ENCODE peak calls at places on chromosomes 5 and 9, in ten cellular contexts. B is mesothelial cell of epicardium, O is fibroblast of lung, E is BJ, D is brain microvascular endothelial cell, K is fibroblast of mammary gland, M is dorsolateral prefrontal cortex, G is astrocyte of the spinal cord, V is spleen, S is fibroblast of pulmonary artery. X is an unnamed sample.

GRCh38 chr5:112885001-112885400 is 23.9 kb downstream of the SRP19 start:
- DNase-seq in B (no peak), O (no peak), E (no peak), D (no peak), K (no peak), M (peak), G (no peak), V (no peak), S (no peak), X (no peak)

GRCh38 chr9:79213417-79214125 is 358.2 kb upstream of the TLE4 start:
- DNase-seq in B (no peak), O (no peak), E (no peak), D (peak), K (peak), M (no peak), G (no peak), V (no peak), S (peak), X (no peak)

GRCh38 chr5:128213340-128213739 is 129.8 kb downstream of the SLC12A2 start:
- DNase-seq in B (peak), O (peak), E (no peak), D (peak), K (peak), M (peak), G (peak), V (no peak), S (peak), X (no peak)

GRCh38 chr9:124137009-124137943 is 120.5 kb upstream of the NEK6 start:
- DNase-seq in B (no peak), O (no peak), E (no peak), D (no peak), K (peak), M (no peak), G (no peak), V (no peak), S (peak), X (no peak)

GRCh38 chr5:36442796-36443195 is 141.1 kb upstream of the RANBP3L start:
- DNase-seq in B (no peak), O (peak), E (no peak), D (peak), K (peak), M (no peak), G (peak), V (no peak), S (peak), X (no peak)

GRCh38 chr5:166369326-166369725 is 1922.1 kb upstream of the WWC1 start:
- DNase-seq in B (no peak), O (peak), E (no peak), D (no peak), K (no peak), M (no peak), G (peak), V (no peak), S (peak), X (no peak)

GRCh38 chr5:7244977-7245376 is 151.0 kb upstream of the ADCY2 start:
- DNase-seq in B (no peak), O (no peak), E (no peak), D (no peak), K (no peak), M (no peak), G (no peak), V (no peak), S (no peak), X (no peak)

GRCh38 chr9:88173378-88173999 is 35.2 kb upstream of the SPATA31C2 start:
- DNase-seq in B (no peak), O (peak), E (peak), D (peak), K (peak), M (no peak), G (peak), V (no peak), S (peak), X (no peak)

GRCh38 chr9:121450241-121450640 is 49.4 kb downstream of the GGTA1 start:
- DNase-seq in B (no peak), O (no peak), E (peak), D (no peak), K (peak), M (no peak), G (no peak), V (no peak), S (no peak), X (no peak)

GRCh38 chr5:138666226-138666742 is 86.9 kb upstream of the CTNNA1 start:
- DNase-seq in B (no peak), O (no peak), E (no peak), D (no peak), K (no peak), M (no peak), G (no peak), V (no peak), S (no peak), X (no peak)

GRCh38 chr9:110835404-110835803 is 166.8 kb downstream of the MUSK start:
- DNase-seq in B (no peak), O (peak), E (peak), D (peak), K (peak), M (no peak), G (peak), V (no peak), S (peak), X (no peak)

GRCh38 chr9:94222870-94223269 is 36.2 kb upstream of the ZNF169 start:
- DNase-seq in B (no peak), O (no peak), E (no peak), D (no peak), K (no peak), M (no peak), G (no peak), V (no peak), S (no peak), X (no peak)

GRCh38 chr5:17275279-17276158 is 58.1 kb downstream of the BASP1 start:
- DNase-seq in B (no peak), O (no peak), E (no peak), D (no peak), K (no peak), M (no peak), G (no peak), V (peak), S (no peak), X (no peak)

GRCh38 chr5:140178082-140178410 is 3.1 kb downstream of the CYSTM1 start:
- DNase-seq in B (no peak), O (no peak), E (no peak), D (no peak), K (no peak), M (no peak), G (no peak), V (no peak), S (no peak), X (no peak)

DNA sequence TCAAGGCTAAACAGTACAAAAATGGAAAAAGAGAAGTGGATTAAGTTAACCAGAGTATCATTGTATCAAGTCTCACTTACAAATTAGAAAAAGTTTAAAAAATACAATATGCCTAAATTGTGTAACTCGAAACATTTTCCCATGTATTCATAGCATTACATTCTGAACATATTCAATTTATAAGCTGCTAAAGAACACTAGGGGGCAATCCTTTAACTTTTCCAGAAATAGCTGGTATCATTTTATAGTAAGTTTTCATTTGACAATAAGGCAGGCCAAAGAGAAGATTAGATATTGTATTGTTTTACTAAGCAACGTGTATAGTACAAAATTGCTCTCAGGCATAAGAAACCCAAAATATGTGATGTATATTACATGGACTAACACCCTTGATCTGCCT is 234.6 kb downstream of the ADGRV1 start:
- DNase-seq in B (no peak), O (peak), E (no peak), D (no peak), K (no peak), M (no peak), G (no peak), V (no peak), S (no peak), X (no peak)
- TF ChIP-seq CTCF in B (no peak), O (no peak), E (no peak), D (no peak), K (peak), M (no peak), G (peak), V (no peak), S (peak), X (no peak)

GRCh38 chr5:79020861-79021561 is 35.9 kb upstream of the ARSB start:
- DNase-seq in B (peak), O (peak), E (peak), D (peak), K (peak), M (peak), G (peak), V (no peak), S (peak), X (no peak)
- TF ChIP-seq CTCF in B (peak), O (peak), E (peak), D (peak), K (peak), M (peak), G (peak), V (peak), S (peak), X (no peak)

DNA sequence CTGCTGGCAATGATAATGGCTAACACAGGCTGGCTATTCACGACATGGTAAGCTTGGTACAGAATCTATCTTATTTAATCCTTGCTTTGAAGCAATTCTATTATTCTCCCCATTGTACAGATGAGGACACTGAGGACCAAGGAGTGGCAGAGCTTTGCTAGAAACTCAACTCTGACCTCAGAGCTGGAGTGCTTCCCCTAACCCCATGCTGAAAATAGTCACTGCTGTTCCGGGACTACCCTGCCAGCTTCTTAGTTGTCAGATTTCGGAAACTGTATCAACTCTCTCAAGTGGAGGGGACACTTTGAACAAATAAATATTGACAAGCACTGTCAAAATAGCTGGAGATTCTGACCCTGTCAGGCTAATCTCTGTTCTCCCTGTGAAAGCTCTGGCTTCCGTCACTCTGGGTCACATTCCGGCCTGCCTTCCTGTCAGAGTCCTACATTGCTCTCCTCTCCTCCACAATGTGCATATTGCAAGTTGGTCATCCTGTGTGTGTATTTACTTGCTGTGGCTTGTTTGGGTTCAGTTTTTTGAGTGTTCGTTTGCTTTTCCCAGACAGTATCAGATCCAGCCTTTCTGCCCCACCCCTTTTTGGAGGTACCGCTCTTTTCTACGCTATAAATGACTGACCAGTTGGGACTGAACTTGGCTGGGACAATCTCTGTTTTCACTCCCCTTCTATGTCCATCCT is 134.3 kb upstream of the MAP1B start:
- DNase-seq in B (no peak), O (no peak), E (no peak), D (no peak), K (no peak), M (no peak), G (no peak), V (no peak), S (no peak), X (no peak)
- TF ChIP-seq CTCF in B (no peak), O (no peak), E (no peak), D (no peak), K (no peak), M (no peak), G (no peak), V (no peak), S (no peak), X (no peak)

GRCh38 chr5:157323107-157323706 is 57.3 kb downstream of the CYFIP2 start:
- DNase-seq in B (no peak), O (no peak), E (no peak), D (no peak), K (no peak), M (no peak), G (no peak), V (no peak), S (no peak), X (no peak)
- TF ChIP-seq CTCF in B (no peak), O (no peak), E (peak), D (peak), K (peak), M (no peak), G (peak), V (no peak), S (peak), X (no peak)

GRCh38 chr5:136066705-136067271 is 38.0 kb downstream of the TGFBI start:
- DNase-seq in B (no peak), O (peak), E (no peak), D (peak), K (peak), M (no peak), G (no peak), V (no peak), S (peak), X (no peak)

GRCh38 chr5:136062563-136063274 is 33.9 kb downstream of the TGFBI start:
- DNase-seq in B (no peak), O (peak), E (no peak), D (no peak), K (peak), M (no peak), G (no peak), V (no peak), S (peak), X (no peak)

GRCh38 chr5:136065588-136065987 is 36.8 kb downstream of the TGFBI start:
- DNase-seq in B (no peak), O (no peak), E (no peak), D (no peak), K (no peak), M (no peak), G (no peak), V (no peak), S (no peak), X (no peak)

GRCh38 chr5:136063778-136064465 is 35.1 kb downstream of the TGFBI start:
- DNase-seq in B (no peak), O (no peak), E (no peak), D (no peak), K (no peak), M (no peak), G (no peak), V (no peak), S (no peak), X (no peak)

DNA sequence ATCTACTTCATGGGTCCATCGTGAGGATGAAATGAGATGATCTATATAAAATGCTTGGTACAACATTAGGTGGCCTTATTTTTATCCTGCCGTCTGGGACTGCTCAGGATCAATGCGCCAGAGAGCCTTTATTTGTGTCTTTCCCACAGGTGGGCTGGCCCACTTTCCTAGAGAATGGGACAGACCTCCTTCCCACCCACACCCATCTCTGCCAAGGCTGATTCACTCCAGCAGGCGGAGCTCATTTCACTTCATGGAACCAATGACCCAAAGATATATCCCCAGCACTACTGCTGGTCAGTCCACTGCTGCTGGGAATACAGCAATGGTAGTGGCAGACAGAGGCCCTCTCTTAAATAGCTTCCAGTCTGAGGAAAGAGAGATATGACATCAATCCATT is 35.7 kb downstream of the TGFBI start:
- DNase-seq in B (no peak), O (no peak), E (no peak), D (no peak), K (peak), M (no peak), G (no peak), V (no peak), S (no peak), X (no peak)
- TF ChIP-seq CTCF in B (no peak), O (peak), E (peak), D (peak), K (peak), M (no peak), G (peak), V (no peak), S (peak), X (no peak)

GRCh38 chr9:136543830-136544548 is 1.9 kb downstream of the NOTCH1 start:
- DNase-seq in B (no peak), O (no peak), E (no peak), D (no peak), K (no peak), M (peak), G (no peak), V (peak), S (no peak), X (no peak)

GRCh38 chr9:136544549-136545064 is 1.2 kb downstream of the NOTCH1 start:
- DNase-seq in B (no peak), O (no peak), E (no peak), D (no peak), K (peak), M (peak), G (peak), V (peak), S (peak), X (peak)

GRCh38 chr9:136545966-136546696 is at the start of gene NOTCH1:
- DNase-seq in B (peak), O (peak), E (peak), D (peak), K (peak), M (peak), G (peak), V (peak), S (peak), X (peak)

GRCh38 chr9:136546697-136547481 is 1.0 kb upstream of the NOTCH1 start:
- DNase-seq in B (peak), O (peak), E (no peak), D (peak), K (peak), M (no peak), G (no peak), V (no peak), S (peak), X (peak)

DNA sequence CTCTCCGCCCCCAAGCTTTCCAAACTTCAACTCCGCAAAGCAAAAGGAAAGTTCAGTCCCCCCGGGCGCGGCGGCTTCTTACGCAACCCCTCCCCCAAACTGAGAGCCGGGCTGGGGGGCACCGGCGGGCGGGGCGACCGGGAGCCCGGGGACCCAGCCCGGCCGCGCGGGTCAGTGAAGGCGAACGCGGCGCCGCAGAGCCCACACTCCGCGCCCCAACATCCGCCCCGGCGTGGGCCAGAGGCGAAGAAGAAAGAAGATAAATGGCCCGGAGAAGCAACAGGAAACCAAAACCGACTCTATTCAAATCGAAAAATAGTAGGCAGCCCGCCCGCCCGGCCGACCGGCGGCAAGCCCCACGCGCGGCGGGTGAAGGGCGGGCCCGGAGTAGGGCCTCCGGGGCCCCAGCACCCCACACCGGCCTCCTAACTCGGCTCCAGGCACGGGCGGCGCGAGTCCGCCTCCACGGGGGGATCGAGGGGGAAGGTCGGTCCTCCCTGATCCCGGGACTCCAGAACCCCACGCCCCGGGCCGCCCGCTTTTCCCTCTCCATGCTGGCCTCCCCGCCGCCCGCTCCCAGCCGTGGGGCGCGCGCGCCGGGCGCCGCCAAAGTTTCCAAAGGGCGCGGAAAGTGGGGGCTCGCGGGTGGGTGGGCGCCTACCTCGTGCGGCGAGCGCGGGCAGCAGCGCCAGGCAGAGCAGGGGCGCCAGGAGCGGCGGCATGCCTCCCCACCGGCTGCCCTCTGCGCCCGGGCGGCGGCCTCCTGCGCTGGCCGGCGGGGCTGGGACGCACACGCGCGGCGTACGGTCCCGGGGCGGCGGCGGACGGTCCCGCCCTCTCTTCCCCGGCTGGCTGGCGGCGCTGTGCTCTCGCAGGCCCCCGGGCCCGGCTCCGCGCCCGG is 533 bp downstream of the NOTCH1 start:
- DNase-seq in B (no peak), O (no peak), E (no peak), D (no peak), K (no peak), M (no peak), G (no peak), V (peak), S (no peak), X (peak)
- TF ChIP-seq CTCF in B (no peak), O (no peak), E (no peak), D (no peak), K (no peak), M (no peak), G (no peak), V (no peak), S (no peak), X (no peak)

GRCh38 chr9:127505396-127506116 is 54.2 kb downstream of the LRSAM1 start:
- DNase-seq in B (no peak), O (peak), E (no peak), D (peak), K (peak), M (no peak), G (no peak), V (no peak), S (peak), X (no peak)
- TF ChIP-seq CTCF in B (peak), O (peak), E (peak), D (peak), K (peak), M (peak), G (peak), V (peak), S (peak), X (no peak)

GRCh38 chr5:15501057-15501791 is 1.2 kb downstream of the FBXL7 start:
- DNase-seq in B (peak), O (peak), E (no peak), D (peak), K (peak), M (peak), G (peak), V (no peak), S (peak), X (no peak)

GRCh38 chr5:15500326-15500958 is 462 bp downstream of the FBXL7 start:
- DNase-seq in B (peak), O (peak), E (no peak), D (peak), K (peak), M (peak), G (peak), V (peak), S (peak), X (no peak)

GRCh38 chr5:15496886-15497285 is 3.1 kb upstream of the FBXL7 start:
- DNase-seq in B (no peak), O (no peak), E (no peak), D (no peak), K (no peak), M (no peak), G (no peak), V (no peak), S (no peak), X (no peak)

GRCh38 chr5:15502208-15502607 is 2.2 kb downstream of the FBXL7 start:
- DNase-seq in B (no peak), O (peak), E (no peak), D (peak), K (peak), M (no peak), G (peak), V (no peak), S (peak), X (no peak)

DNA sequence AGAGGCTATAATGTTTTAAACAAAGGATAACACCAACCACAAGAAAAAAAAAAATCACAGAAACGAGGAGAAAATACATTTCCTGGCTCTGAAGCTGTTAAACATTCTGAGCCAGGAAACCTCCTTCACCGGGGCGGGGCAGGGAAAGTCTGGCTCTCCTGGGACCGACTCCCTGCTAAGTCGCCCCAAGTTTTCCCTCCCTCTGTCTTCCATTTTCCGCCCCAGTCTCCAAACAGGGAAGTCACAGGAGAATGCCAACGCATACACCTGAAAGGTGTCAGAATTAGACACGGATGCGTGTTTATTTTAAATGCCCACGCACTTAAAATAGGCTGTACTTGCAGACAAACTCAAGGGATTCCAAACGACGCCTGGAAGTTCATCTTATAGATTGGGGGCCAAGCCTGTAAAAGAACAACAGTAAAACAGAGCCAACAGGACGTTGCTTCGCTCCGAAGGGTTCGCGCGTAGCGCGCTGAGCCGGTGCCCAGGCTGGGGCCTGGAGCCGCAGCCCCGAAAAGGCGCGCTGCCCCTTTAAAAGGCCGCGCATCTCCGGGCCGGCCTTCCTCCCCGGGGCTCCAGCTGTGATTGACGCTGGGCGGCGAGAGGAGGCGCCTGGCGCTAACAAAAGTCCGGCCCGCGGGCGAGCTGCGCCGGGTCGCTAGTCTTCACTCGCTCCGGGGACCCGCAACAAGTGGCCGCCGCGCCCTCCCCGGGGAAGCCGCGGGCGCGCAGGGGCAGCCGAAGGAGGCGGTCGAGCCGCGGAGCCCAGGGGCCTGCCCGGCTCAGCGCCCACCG is at the start of gene FBXL7:
- DNase-seq in B (peak), O (peak), E (no peak), D (peak), K (peak), M (peak), G (peak), V (peak), S (peak), X (no peak)
- TF ChIP-seq CTCF in B (no peak), O (peak), E (peak), D (peak), K (no peak), M (peak), G (peak), V (no peak), S (no peak), X (no peak)